ENCODE peak calls at places on chromosomes 4 and X, in four cellular contexts. M is fibroblast of the aortic adventitia, B is GM12892, E is GM10248. C is an unnamed sample.

GRCh38 chr4:113582737-113583136 is 178.8 kb downstream of the CAMK2D start:
- DNase-seq in M (no peak), B (no peak), E (no peak), C (no peak)

GRCh38 chrX:132858018-132858417 is 100.4 kb downstream of the HS6ST2 start:
- DNase-seq in M (no peak), B (no peak), E (no peak), C (no peak)

GRCh38 chr4:121860121-121860520 is 10.2 kb downstream of the BBS7 start:
- DNase-seq in M (no peak), B (no peak), E (no peak), C (no peak)

GRCh38 chr4:99087887-99088484 is 602 bp downstream of the ADH5 start:
- DNase-seq in M (peak), B (peak), E (peak), C (peak)

GRCh38 chr4:176238157-176238608 is 30.8 kb downstream of the ASB5 start:
- DNase-seq in M (peak), B (no peak), E (no peak), C (no peak)

GRCh38 chr4:75843596-75843995 is 58.7 kb downstream of the PPEF2 start:
- DNase-seq in M (no peak), B (no peak), E (no peak), C (no peak)

GRCh38 chr4:116386856-116387255 is 698.5 kb downstream of the TRAM1L1 start:
- DNase-seq in M (no peak), B (no peak), E (no peak), C (no peak)

GRCh38 chrX:47215291-47215900 is 3.1 kb upstream of the CDK16 start:
- DNase-seq in M (no peak), B (no peak), E (no peak), C (no peak)

GRCh38 chrX:137848291-137848905 is 282.5 kb downstream of the ZIC3 start:
- DNase-seq in M (no peak), B (no peak), E (no peak), C (no peak)

GRCh38 chr4:141046255-141046654 is 87.0 kb downstream of the RNF150 start:
- DNase-seq in M (peak), B (no peak), E (no peak), C (no peak)

GRCh38 chrX:71859637-71860036 is 51.0 kb upstream of the NHSL2 start:
- DNase-seq in M (peak), B (no peak), E (no peak), C (peak)

GRCh38 chr4:7719354-7720174 is 220.1 kb downstream of the AFAP1 start:
- DNase-seq in M (peak), B (peak), E (peak), C (peak)

GRCh38 chrX:53211391-53211978 is 13.5 kb downstream of the KDM5C start:
- DNase-seq in M (no peak), B (no peak), E (no peak), C (no peak)

GRCh38 chr4:7045553-7045952 is 2.4 kb downstream of the TADA2B start:
- DNase-seq in M (no peak), B (no peak), E (no peak), C (no peak)

GRCh38 chrX:114097411-114097810 is 486.5 kb upstream of the HTR2C start:
- DNase-seq in M (no peak), B (no peak), E (no peak), C (no peak)

GRCh38 chr4:6634746-6635145 is 5.7 kb upstream of the MRFAP1 start:
- DNase-seq in M (no peak), B (no peak), E (no peak), C (no peak)

GRCh38 chrX:48939417-48940228 is 17.8 kb downstream of the OTUD5 start:
- DNase-seq in M (no peak), B (no peak), E (no peak), C (no peak)

GRCh38 chrX:129779086-129779672 is 570 bp upstream of the SASH3 start:
- DNase-seq in M (no peak), B (no peak), E (no peak), C (no peak)

GRCh38 chrX:103423955-103424640 is 47.8 kb downstream of the BEX3 start:
- DNase-seq in M (no peak), B (no peak), E (no peak), C (no peak)

GRCh38 chr4:33054161-33054560 is 2334.0 kb downstream of the PCDH7 start:
- DNase-seq in M (no peak), B (no peak), E (no peak), C (no peak)

GRCh38 chrX:72641601-72642000 is 69.0 kb upstream of the HDAC8 start:
- DNase-seq in M (no peak), B (no peak), E (no peak), C (no peak)

GRCh38 chrX:34629572-34629971 is 27.5 kb downstream of the TMEM47 start:
- DNase-seq in M (peak), B (no peak), E (no peak), C (no peak)

GRCh38 chr4:148786699-148787098 is 344.5 kb upstream of the NR3C2 start:
- DNase-seq in M (no peak), B (no peak), E (no peak), C (no peak)

GRCh38 chrX:107710617-107711391 is 64.8 kb downstream of the TSC22D3 start:
- DNase-seq in M (peak), B (peak), E (peak), C (peak)

GRCh38 chrX:154396948-154397887 is 959 bp upstream of the RPL10 start:
- DNase-seq in M (peak), B (peak), E (peak), C (peak)

GRCh38 chr4:88661724-88662123 is 35.9 kb downstream of the NAP1L5 start:
- DNase-seq in M (peak), B (no peak), E (no peak), C (no peak)

C was measured in GM13976.